ENCODE peak calls at places on chromosome 16, in seven cellular contexts. V, R, Z, G, H, X and D are unnamed samples.
A peak's percentile ranks its signal among the peaks of the same experiment; 100 is the strongest.

GRCh38 chr16:10971560-10971961 is 27.2 kb downstream of the CLEC16A start:
- DNase-seq in R (peak; percentile 46), X (no peak), G (peak; percentile 69), H (peak; percentile 56), Z (no peak), V (peak; percentile 48), D (peak; percentile 65)

GRCh38 chr16:11063432-11064201 is 119.3 kb downstream of the CLEC16A start:
- DNase-seq in X (no peak), Z (no peak), G (no peak), H (no peak), V (no peak), R (no peak), D (no peak)

GRCh38 chr16:3691778-3692177 is 25.5 kb downstream of the TRAP1 start:
- DNase-seq in R (no peak), V (no peak), G (no peak), Z (no peak), H (no peak), X (peak; percentile 26), D (no peak)

GRCh38 chr16:53034306-53034705 is 18.4 kb downstream of the CHD9NB start:
- DNase-seq in X (no peak), G (peak; percentile 72), Z (no peak), R (no peak), H (no peak), V (no peak), D (no peak)

GRCh38 chr16:68272501-68273209 is 8.3 kb downstream of the SLC7A6 start:
- DNase-seq in X (no peak), H (no peak), R (peak; percentile 31), V (no peak), Z (peak; percentile 77), G (peak; percentile 36), D (no peak)

GRCh38 chr16:53043986-53044571 is 8.6 kb downstream of the CHD9NB start:
- DNase-seq in G (no peak), X (peak; percentile 93), Z (no peak), R (peak; percentile 52), H (no peak), V (no peak), D (no peak)

GRCh38 chr16:49281843-49282642 is 405 bp upstream of the CBLN1 start:
- DNase-seq in R (peak; percentile 90), X (peak; percentile 84), H (no peak), V (peak; percentile 85), G (peak; percentile 46), Z (peak; percentile 77), D (no peak)

GRCh38 chr16:82681592-82681991 is 54.8 kb downstream of the CDH13 start:
- DNase-seq in X (no peak), R (no peak), V (no peak), H (no peak), G (peak; percentile 56), Z (no peak), D (no peak)

GRCh38 chr16:59573528-59574271 is 839.6 kb upstream of the GOT2 start:
- DNase-seq in G (no peak), R (no peak), H (no peak), V (no peak), X (no peak), Z (no peak), D (no peak)

GRCh38 chr16:19167710-19168172 is 299 bp upstream of the SYT17 start:
- DNase-seq in V (peak; percentile 64), X (peak; percentile 85), R (peak; percentile 79), H (no peak), Z (peak; percentile 81), G (peak; percentile 17), D (no peak)

GRCh38 chr16:56866955-56867830 is 2.2 kb downstream of the SLC12A3 start:
- DNase-seq in G (peak; percentile 48), X (no peak), V (no peak), H (no peak), Z (peak; percentile 53), R (peak; percentile 54), D (peak; percentile 66)

GRCh38 chr16:2464333-2464732 is 4.4 kb downstream of the TEDC2 start:
- DNase-seq in V (no peak), X (peak; percentile 71), H (no peak), R (no peak), Z (no peak), G (no peak), D (no peak)

GRCh38 chr16:2460916-2461315 is 1.0 kb downstream of the TEDC2 start:
- DNase-seq in Z (no peak), R (no peak), X (peak; percentile 68), H (no peak), G (no peak), V (no peak), D (no peak)

GRCh38 chr16:2459647-2460390 is at the start of gene TEDC2:
- DNase-seq in R (peak; percentile 98), H (peak; percentile 74), G (peak; percentile 85), Z (peak; percentile 98), V (peak; percentile 96), X (peak; percentile 99), D (peak; percentile 92)

GRCh38 chr16:2460391-2460713 is 443 bp downstream of the TEDC2 start:
- DNase-seq in H (no peak), V (no peak), G (no peak), X (no peak), R (no peak), Z (no peak), D (no peak)

DNA sequence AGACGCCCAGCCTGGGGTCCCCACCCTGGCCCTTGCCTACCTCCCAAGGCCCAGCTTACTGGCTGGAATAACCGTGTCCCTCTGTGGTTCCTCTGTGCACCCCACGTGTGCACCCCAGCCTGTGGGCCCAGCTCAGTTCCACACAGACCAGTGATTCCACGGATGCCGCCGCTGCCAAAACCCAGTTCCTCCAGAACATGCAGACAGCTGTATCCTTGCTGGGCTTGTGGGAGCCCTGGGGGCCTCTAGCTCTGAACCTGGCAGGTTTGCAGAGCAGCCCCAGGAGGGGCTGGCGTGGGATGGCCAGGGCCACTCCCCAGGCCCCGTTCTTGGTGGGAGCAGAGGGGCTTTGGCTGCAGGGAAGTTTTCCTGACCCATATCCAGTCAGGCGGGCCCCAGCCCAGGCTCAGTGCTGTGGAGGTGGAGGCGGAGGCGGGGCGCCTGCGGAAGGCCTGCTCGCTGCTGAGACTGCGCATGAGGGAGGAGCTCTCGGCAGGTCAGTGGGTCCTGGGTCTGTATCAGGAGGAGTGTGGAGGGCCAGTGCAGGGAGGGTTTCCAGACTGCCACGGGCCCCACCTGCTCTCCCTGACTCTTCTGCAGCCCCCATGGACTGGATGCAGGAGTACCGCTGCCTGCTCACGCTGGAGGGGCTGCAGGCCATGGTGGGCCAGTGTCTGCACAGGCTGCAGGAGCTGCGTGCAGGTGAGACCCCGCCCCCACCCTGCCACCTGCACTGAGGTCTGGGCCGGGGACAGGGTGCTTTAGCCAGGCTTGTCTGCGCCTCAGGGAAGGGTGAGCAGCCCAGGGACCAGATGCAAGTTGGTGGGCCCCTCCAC is 2.3 kb downstream of the TEDC2 start:
- DNase-seq in Z (no peak), V (no peak), R (no peak), X (peak; percentile 69), G (no peak), H (no peak), D (no peak)
- H3K4me3 ChIP-seq in Z (no peak overlapping the region), V (no peak overlapping the region), R (no peak overlapping the region), X (no peak overlapping the region), G (no peak overlapping the region), H (no peak overlapping the region), D (no peak overlapping the region)

GRCh38 chr16:80992676-80993292 is 13.9 kb downstream of the CMC2 start:
- DNase-seq in X (no peak), V (no peak), G (no peak), Z (no peak), H (no peak), R (no peak), D (no peak)

GRCh38 chr16:80990978-80991377 is 15.7 kb downstream of the CMC2 start:
- DNase-seq in V (no peak), Z (no peak), H (no peak), X (no peak), G (no peak), R (no peak), D (no peak)

GRCh38 chr16:80994451-80994850 is 12.2 kb downstream of the CMC2 start:
- DNase-seq in V (no peak), G (peak; percentile 48), Z (no peak), R (no peak), H (no peak), X (no peak), D (no peak)

GRCh38 chr16:80991792-80992430 is 14.8 kb downstream of the CMC2 start:
- DNase-seq in H (no peak), X (no peak), Z (no peak), R (no peak), V (no peak), G (no peak), D (no peak)

DNA sequence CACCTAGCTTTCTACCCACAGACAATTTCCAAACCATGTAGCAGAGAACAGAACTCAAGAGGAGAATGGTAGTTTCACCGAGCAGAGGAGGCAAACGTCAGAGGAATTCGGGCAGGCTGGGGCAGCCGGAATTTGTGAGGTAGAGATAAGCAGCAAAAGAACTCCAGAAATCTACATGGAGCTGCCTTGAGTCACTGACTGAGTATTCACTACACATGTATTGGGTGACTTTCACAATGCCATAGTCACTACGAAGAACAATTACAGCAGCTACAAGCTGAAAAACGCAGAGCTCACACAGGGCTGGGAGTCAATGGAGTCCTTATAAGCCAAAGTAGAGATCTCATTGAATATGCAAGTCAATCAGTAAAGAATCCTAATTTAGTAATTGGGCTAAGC is 13.4 kb downstream of the CMC2 start:
- DNase-seq in R (no peak), X (no peak), V (no peak), G (peak; percentile 95), Z (peak; percentile 47), H (peak; percentile 19), D (no peak)
- H3K4me3 ChIP-seq in R (no peak overlapping the region), X (no peak overlapping the region), V (no peak overlapping the region), G (no peak overlapping the region), Z (no peak overlapping the region), H (peak overlapping the region; percentile 14), D (no peak overlapping the region)

DNA sequence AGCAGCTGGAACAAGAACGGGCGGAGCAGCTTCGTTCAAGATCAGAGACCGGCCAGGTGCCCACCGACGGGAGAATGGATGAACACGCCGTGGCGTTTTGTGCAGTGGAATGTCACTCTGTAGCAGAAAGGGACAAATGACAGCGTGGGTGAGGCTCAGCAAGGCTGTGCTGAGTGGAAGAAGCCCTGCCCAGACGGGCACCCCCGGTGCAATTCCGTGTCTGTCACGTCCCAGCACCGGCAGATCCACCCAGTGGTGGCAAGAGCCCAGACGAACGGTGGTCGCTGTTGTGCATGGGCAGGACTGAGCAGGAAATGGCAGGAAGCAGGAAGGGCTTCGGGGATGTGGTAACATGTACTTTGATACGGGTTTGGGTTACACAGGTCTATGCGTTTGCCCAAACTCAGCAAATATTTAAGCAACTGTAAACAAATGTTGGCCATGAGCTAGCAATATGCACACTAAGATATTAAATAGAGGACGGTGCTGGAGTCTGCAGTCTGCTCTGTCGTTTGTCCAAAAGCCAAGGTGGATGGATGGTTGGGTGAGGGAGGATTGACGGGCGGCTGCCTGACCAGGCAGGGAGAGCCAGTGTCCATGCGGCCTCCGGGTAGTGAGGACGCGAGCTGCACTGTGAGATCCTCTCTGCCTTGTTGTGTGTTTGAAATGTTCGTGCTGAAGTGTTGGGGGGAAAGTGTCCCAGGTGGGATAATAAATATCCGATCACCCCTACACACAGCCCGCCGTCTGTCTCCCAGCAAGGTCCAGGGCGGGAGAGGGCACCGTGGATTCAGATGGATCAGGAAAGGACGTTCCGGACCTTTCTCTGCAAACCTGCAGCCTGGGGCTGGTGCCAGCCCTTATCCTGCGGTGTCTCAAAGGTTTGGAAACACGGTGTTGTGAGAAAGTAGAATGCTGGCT is 48.4 kb downstream of the COX4I1 start:
- DNase-seq in H (no peak), R (no peak), G (peak; percentile 12), Z (no peak), X (peak; percentile 65), V (no peak), D (no peak)
- H3K4me3 ChIP-seq in H (no peak overlapping the region), R (no peak overlapping the region), G (no peak overlapping the region), Z (no peak overlapping the region), X (no peak overlapping the region), V (no peak overlapping the region), D (no peak overlapping the region)

GRCh38 chr16:85570213-85570734 is 42.8 kb upstream of the GSE1 start:
- DNase-seq in G (no peak), Z (peak; percentile 39), X (no peak), V (no peak), R (no peak), H (no peak), D (peak; percentile 87)
- H3K4me3 ChIP-seq in G (no peak overlapping the region), Z (no peak overlapping the region), X (no peak overlapping the region), V (no peak overlapping the region), R (no peak overlapping the region), H (no peak overlapping the region), D (peak overlapping the region; percentile 58)